ENCODE peak calls at places on chromosomes 12 and 14, in six cellular contexts. K is choroid plexus epithelial cell, R is OCI-LY7, B is suprapubic skin, C is GM13977, D is A549. V is an unnamed sample.

GRCh38 chr12:9115731-9116689 is at the start of gene A2M:
- DNase-seq in K (peak; percentile 45), R (no peak), B (no peak), C (no peak), D (no peak), V (peak; percentile 72)

GRCh38 chr12:121214855-121215745 is 5.2 kb downstream of the P2RX4 start:
- DNase-seq in K (peak; percentile 93), R (no peak), B (no peak), C (no peak), D (peak; percentile 91), V (no peak)

GRCh38 chr12:737117-737739 is 15.2 kb upstream of the WNK1 start:
- DNase-seq in K (no peak), R (no peak), B (no peak), C (no peak), D (no peak), V (no peak)

GRCh38 chr14:70451874-70452273 is at the start of gene ADAM21:
- DNase-seq in K (no peak), R (no peak), B (no peak), C (no peak), D (no peak), V (no peak)

GRCh38 chr14:51304428-51304827 is 64.4 kb downstream of the TMX1 start:
- DNase-seq in K (peak; percentile 81), R (no peak), B (no peak), C (no peak), D (peak; percentile 14), V (no peak)

GRCh38 chr14:60166144-60166543 is 946 bp upstream of the DHRS7 start:
- DNase-seq in K (no peak), R (peak; percentile 54), B (no peak), C (no peak), D (no peak), V (no peak)

GRCh38 chr12:78473136-78473535 is 391.4 kb upstream of the SYT1 start:
- DNase-seq in K (peak; percentile 70), R (no peak), B (no peak), C (no peak), D (no peak), V (no peak)

GRCh38 chr12:49533331-49533730 is 5.5 kb upstream of the KCNH3 start:
- DNase-seq in K (no peak), R (no peak), B (no peak), C (no peak), D (no peak), V (no peak)

GRCh38 chr12:560666-561065 is 100.9 kb downstream of the B4GALNT3 start:
- DNase-seq in K (no peak), R (no peak), B (no peak), C (no peak), D (no peak), V (no peak)

GRCh38 chr12:21456291-21456780 is 18.9 kb downstream of the PYROXD1 start:
- DNase-seq in K (no peak), R (no peak), B (no peak), C (no peak), D (no peak), V (no peak)

GRCh38 chr14:71751264-71751663 is 181.0 kb upstream of the RGS6 start:
- DNase-seq in K (no peak), R (no peak), B (no peak), C (no peak), D (no peak), V (no peak)

GRCh38 chr14:96198430-96199133 is 6.1 kb upstream of the BDKRB2 start:
- DNase-seq in K (peak; percentile 60), R (no peak), B (no peak), C (no peak), D (no peak), V (no peak)

GRCh38 chr14:65290830-65291229 is 121.7 kb upstream of the FUT8 start:
- DNase-seq in K (peak; percentile 84), R (no peak), B (no peak), C (no peak), D (peak; percentile 42), V (no peak)

DNA sequence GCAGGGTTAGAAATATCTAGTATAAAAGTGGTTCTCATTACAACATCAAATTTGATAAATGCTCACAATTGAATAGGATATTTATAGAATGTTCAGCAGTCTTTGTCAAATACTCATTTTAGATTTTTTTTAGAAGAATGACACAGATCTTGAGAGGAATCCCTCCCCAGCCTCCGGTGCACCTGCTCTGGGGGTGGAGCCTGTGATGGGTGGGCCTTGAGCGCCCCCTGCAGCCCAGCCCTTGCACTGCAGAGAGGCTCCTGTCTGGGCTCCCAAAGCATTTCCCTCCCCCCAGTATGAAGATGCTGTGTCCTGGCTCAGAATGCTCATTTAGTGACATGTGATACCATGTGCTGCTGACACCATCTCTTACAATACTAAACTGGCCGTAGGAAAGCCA is 792.3 kb downstream of the TMEM121 start:
- DNase-seq in K (no peak), R (peak; percentile 49), B (no peak), C (peak; percentile 65), D (no peak), V (no peak)
- TF ChIP-seq CTCF in K (no peak), R (peak; percentile 81), B (no peak), C (peak; percentile 79), D (no peak), V (no peak)

GRCh38 chr12:27969011-27969900 is 3.3 kb downstream of the PTHLH start:
- DNase-seq in K (peak; percentile 51), R (no peak), B (no peak), C (peak; percentile 31), D (peak; percentile 69), V (peak; percentile 26)
- TF ChIP-seq CTCF in K (peak; percentile 22), R (no peak), B (no peak), C (no peak), D (no peak), V (no peak)

GRCh38 chr12:111274820-111275219 is 94.1 kb downstream of the PHETA1 start:
- DNase-seq in K (peak; percentile 20), R (peak; percentile 19), B (no peak), C (peak; percentile 43), D (no peak), V (no peak)
- TF ChIP-seq CTCF in K (peak; percentile 58), R (peak; percentile 78), B (no peak), C (peak; percentile 19), D (peak; percentile 41), V (no peak)

GRCh38 chr12:29149691-29150382 is 759 bp downstream of the FAR2 start:
- DNase-seq in K (no peak), R (no peak), B (no peak), C (peak; percentile 31), D (no peak), V (no peak)

GRCh38 chr12:29152223-29152868 is 3.3 kb downstream of the FAR2 start:
- DNase-seq in K (no peak), R (peak; percentile 64), B (no peak), C (peak; percentile 73), D (no peak), V (no peak)

GRCh38 chr12:29155079-29155478 is 6.0 kb downstream of the FAR2 start:
- DNase-seq in K (peak; percentile 52), R (peak; percentile 16), B (no peak), C (no peak), D (no peak), V (no peak)

GRCh38 chr12:29148958-29149690 is at the start of gene FAR2:
- DNase-seq in K (peak; percentile 44), R (no peak), B (peak; percentile 82), C (peak; percentile 54), D (peak; percentile 3), V (peak; percentile 51)

DNA sequence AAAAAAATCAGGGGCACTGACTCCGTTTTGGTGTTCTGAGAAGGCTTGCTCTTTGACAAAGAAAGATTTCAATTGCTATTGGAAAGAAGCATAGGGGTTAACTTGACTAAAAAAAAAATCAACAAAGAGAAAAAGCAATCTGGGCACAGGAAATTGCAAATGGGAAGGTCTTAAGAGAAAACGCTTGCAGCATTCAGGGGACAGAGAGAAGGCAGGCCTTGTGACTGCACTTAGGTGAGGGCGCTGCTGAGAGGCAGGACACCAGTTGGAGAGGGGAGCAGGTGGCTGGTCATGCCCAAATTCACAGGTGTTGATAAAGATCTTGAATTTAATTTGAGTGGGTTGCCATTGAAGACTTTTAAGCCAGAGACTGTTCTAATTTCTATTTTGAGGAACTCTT is 4.2 kb downstream of the FAR2 start:
- DNase-seq in K (no peak), R (peak; percentile 53), B (no peak), C (no peak), D (no peak), V (no peak)
- TF ChIP-seq CTCF in K (no peak), R (peak; percentile 44), B (no peak), C (no peak), D (no peak), V (no peak)

V was measured in heart left ventricle.